ENCODE peak calls at places on chromosomes 13 and 19, in eight cellular contexts. One of them, this sample, is unnamed.

GRCh38 chr13:53439439-53440225 is 411.0 kb downstream of the OLFM4 start:
- DNase-seq in suprapubic skin: no peak
- DNase-seq in Caco-2: no peak
- DNase-seq in thoracic aorta: no peak
- DNase-seq in sigmoid colon: no peak
- DNase-seq in uterus: no peak
- DNase-seq in pancreas: no peak
- DNase-seq in K562: no peak
- DNase-seq in this sample: no peak

GRCh38 chr13:99819962-99820361 is 151.6 kb downstream of the ZIC5 start:
- DNase-seq in suprapubic skin: no peak
- DNase-seq in Caco-2: peak; percentile 9
- DNase-seq in thoracic aorta: no peak
- DNase-seq in sigmoid colon: no peak
- DNase-seq in uterus: no peak
- DNase-seq in pancreas: no peak
- DNase-seq in K562: no peak
- DNase-seq in this sample: no peak

GRCh38 chr13:42355841-42356575 is 84.1 kb downstream of the AKAP11 start:
- DNase-seq in suprapubic skin: no peak
- DNase-seq in Caco-2: no peak
- DNase-seq in thoracic aorta: no peak
- DNase-seq in sigmoid colon: no peak
- DNase-seq in uterus: no peak
- DNase-seq in pancreas: no peak
- DNase-seq in K562: no peak
- DNase-seq in this sample: no peak

GRCh38 chr19:4633140-4633967 is 6.0 kb upstream of the TNFAIP8L1 start:
- DNase-seq in suprapubic skin: no peak
- DNase-seq in Caco-2: peak; percentile 73
- DNase-seq in thoracic aorta: no peak
- DNase-seq in sigmoid colon: peak; percentile 79
- DNase-seq in uterus: no peak
- DNase-seq in pancreas: peak; percentile 68
- DNase-seq in K562: peak; percentile 81
- DNase-seq in this sample: peak; percentile 70

GRCh38 chr13:101323601-101324000 is 92.7 kb downstream of the NALCN start:
- DNase-seq in suprapubic skin: no peak
- DNase-seq in Caco-2: no peak
- DNase-seq in thoracic aorta: no peak
- DNase-seq in sigmoid colon: no peak
- DNase-seq in uterus: no peak
- DNase-seq in pancreas: no peak
- DNase-seq in K562: no peak
- DNase-seq in this sample: no peak

GRCh38 chr19:54403054-54403453 is 12.2 kb upstream of the TTYH1 start:
- DNase-seq in suprapubic skin: no peak
- DNase-seq in Caco-2: no peak
- DNase-seq in thoracic aorta: no peak
- DNase-seq in sigmoid colon: no peak
- DNase-seq in uterus: no peak
- DNase-seq in pancreas: no peak
- DNase-seq in K562: no peak
- DNase-seq in this sample: no peak

GRCh38 chr19:48511800-48512503 is at the start of gene LMTK3:
- DNase-seq in suprapubic skin: no peak
- DNase-seq in Caco-2: peak; percentile 43
- DNase-seq in thoracic aorta: no peak
- DNase-seq in sigmoid colon: no peak
- DNase-seq in uterus: no peak
- DNase-seq in pancreas: no peak
- DNase-seq in K562: peak; percentile 75
- DNase-seq in this sample: peak; percentile 74

GRCh38 chr19:41945135-41945766 is 13.9 kb downstream of the RABAC1 start:
- DNase-seq in suprapubic skin: no peak
- DNase-seq in Caco-2: no peak
- DNase-seq in thoracic aorta: no peak
- DNase-seq in sigmoid colon: no peak
- DNase-seq in uterus: no peak
- DNase-seq in pancreas: no peak
- DNase-seq in K562: no peak
- DNase-seq in this sample: no peak

GRCh38 chr13:59261928-59262488 is 901.7 kb downstream of the DIAPH3 start:
- DNase-seq in suprapubic skin: no peak
- DNase-seq in Caco-2: peak; percentile 17
- DNase-seq in thoracic aorta: no peak
- DNase-seq in sigmoid colon: no peak
- DNase-seq in uterus: no peak
- DNase-seq in pancreas: no peak
- DNase-seq in K562: no peak
- DNase-seq in this sample: no peak

GRCh38 chr19:30669329-30670010 is 297.3 kb downstream of the ZNF536 start:
- DNase-seq in suprapubic skin: peak; percentile 79
- DNase-seq in Caco-2: peak; percentile 67
- DNase-seq in thoracic aorta: no peak
- DNase-seq in sigmoid colon: peak; percentile 75
- DNase-seq in uterus: peak; percentile 81
- DNase-seq in pancreas: peak; percentile 81
- DNase-seq in K562: peak; percentile 61
- DNase-seq in this sample: peak; percentile 75

GRCh38 chr13:100511422-100511821 is 77.2 kb downstream of the GGACT start:
- DNase-seq in suprapubic skin: no peak
- DNase-seq in Caco-2: no peak
- DNase-seq in thoracic aorta: no peak
- DNase-seq in sigmoid colon: no peak
- DNase-seq in uterus: no peak
- DNase-seq in pancreas: no peak
- DNase-seq in K562: no peak
- DNase-seq in this sample: no peak

GRCh38 chr13:113121183-113121927 is 1.2 kb upstream of the F10 start:
- DNase-seq in suprapubic skin: no peak
- DNase-seq in Caco-2: no peak
- DNase-seq in thoracic aorta: no peak
- DNase-seq in sigmoid colon: no peak
- DNase-seq in uterus: no peak
- DNase-seq in pancreas: no peak
- DNase-seq in K562: no peak
- DNase-seq in this sample: no peak

GRCh38 chr19:18967358-18968146 is 26.5 kb upstream of the HOMER3 start:
- DNase-seq in suprapubic skin: peak; percentile 91
- DNase-seq in Caco-2: no peak
- DNase-seq in thoracic aorta: peak; percentile 7
- DNase-seq in sigmoid colon: peak; percentile 86
- DNase-seq in uterus: peak; percentile 66
- DNase-seq in pancreas: no peak
- DNase-seq in K562: no peak
- DNase-seq in this sample: peak; percentile 15

GRCh38 chr19:57105976-57106610 is 13.7 kb upstream of the USP29 start:
- DNase-seq in suprapubic skin: no peak
- DNase-seq in Caco-2: no peak
- DNase-seq in thoracic aorta: no peak
- DNase-seq in sigmoid colon: peak; percentile 43
- DNase-seq in uterus: no peak
- DNase-seq in pancreas: no peak
- DNase-seq in K562: no peak
- DNase-seq in this sample: no peak

GRCh38 chr13:22936228-22936627 is 244.6 kb upstream of the SGCG start:
- DNase-seq in suprapubic skin: no peak
- DNase-seq in Caco-2: no peak
- DNase-seq in thoracic aorta: no peak
- DNase-seq in sigmoid colon: no peak
- DNase-seq in uterus: no peak
- DNase-seq in pancreas: no peak
- DNase-seq in K562: no peak
- DNase-seq in this sample: no peak

DNA sequence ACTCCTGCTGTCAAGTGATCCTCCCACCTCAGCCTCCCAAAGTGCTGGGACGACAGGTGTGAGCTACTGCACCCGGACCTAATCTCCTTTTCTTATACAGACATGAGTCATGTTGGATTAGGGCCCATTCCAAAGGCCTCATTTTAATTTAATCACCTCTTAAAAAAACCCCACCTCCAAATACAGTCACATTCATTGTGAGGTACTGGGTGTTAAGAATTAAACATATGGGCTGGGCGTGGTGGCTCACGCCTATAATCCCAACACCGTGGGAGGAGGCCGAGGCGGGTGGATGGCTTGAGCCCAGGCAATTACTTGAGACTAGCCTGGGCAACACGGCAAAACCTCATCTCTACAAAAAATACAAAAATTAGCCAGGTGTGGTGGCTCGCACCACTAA is 46.6 kb downstream of the PIN1 start:
- DNase-seq in suprapubic skin: no peak
- DNase-seq in Caco-2: no peak
- DNase-seq in thoracic aorta: no peak
- DNase-seq in sigmoid colon: no peak
- DNase-seq in uterus: no peak
- DNase-seq in pancreas: no peak
- DNase-seq in K562: no peak
- DNase-seq in this sample: no peak
- H3K4me1 ChIP-seq in suprapubic skin: no peaks in the 10 kb centered on the region
- H3K4me1 ChIP-seq in Caco-2: no peaks in the 10 kb centered on the region
- H3K4me1 ChIP-seq in thoracic aorta: peaks cover 5% of the 10 kb centered on the region
- H3K4me1 ChIP-seq in sigmoid colon: no peaks in the 10 kb centered on the region
- H3K4me1 ChIP-seq in uterus: no peaks in the 10 kb centered on the region
- H3K4me1 ChIP-seq in pancreas: no peaks in the 10 kb centered on the region
- H3K4me1 ChIP-seq in K562: no peaks in the 10 kb centered on the region
- H3K4me1 ChIP-seq in this sample: peaks cover 5% of the 10 kb centered on the region

DNA sequence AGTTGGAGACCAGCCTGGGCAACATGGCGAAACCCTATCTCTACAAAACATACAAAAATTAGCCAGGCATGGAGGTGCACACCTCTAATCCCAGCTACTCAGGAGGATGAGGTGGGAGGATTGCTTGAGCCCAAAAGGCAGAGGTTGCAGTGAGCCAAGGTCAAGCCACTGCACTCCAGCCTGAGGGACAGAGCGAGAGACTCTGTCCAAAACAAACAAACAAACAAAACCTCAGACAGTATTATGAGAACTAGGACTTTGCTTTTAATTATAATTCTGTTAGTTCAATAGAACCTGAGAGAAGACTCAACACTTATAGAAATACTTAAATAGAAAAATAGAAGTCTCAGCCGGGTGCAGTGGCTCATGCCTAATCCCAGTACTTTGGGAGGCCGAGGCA is 31.1 kb upstream of the TPM4 start:
- DNase-seq in suprapubic skin: no peak
- DNase-seq in Caco-2: no peak
- DNase-seq in thoracic aorta: no peak
- DNase-seq in sigmoid colon: no peak
- DNase-seq in uterus: no peak
- DNase-seq in pancreas: no peak
- DNase-seq in K562: no peak
- DNase-seq in this sample: no peak
- H3K4me1 ChIP-seq in suprapubic skin: peaks cover 12% of the 10 kb centered on the region
- H3K4me1 ChIP-seq in Caco-2: no peaks in the 10 kb centered on the region
- H3K4me1 ChIP-seq in thoracic aorta: peaks cover 13% of the 10 kb centered on the region
- H3K4me1 ChIP-seq in sigmoid colon: peaks cover 12% of the 10 kb centered on the region
- H3K4me1 ChIP-seq in uterus: no peaks in the 10 kb centered on the region
- H3K4me1 ChIP-seq in pancreas: no peaks in the 10 kb centered on the region
- H3K4me1 ChIP-seq in K562: peaks cover 5% of the 10 kb centered on the region
- H3K4me1 ChIP-seq in this sample: peaks cover 17% of the 10 kb centered on the region

GRCh38 chr19:45311640-45312039 is 11.0 kb downstream of the CKM start:
- DNase-seq in suprapubic skin: no peak
- DNase-seq in Caco-2: no peak
- DNase-seq in thoracic aorta: no peak
- DNase-seq in sigmoid colon: no peak
- DNase-seq in uterus: no peak
- DNase-seq in pancreas: no peak
- DNase-seq in K562: no peak
- DNase-seq in this sample: no peak
- H3K4me1 ChIP-seq in suprapubic skin: peaks cover 4% of the 10 kb centered on the region
- H3K4me1 ChIP-seq in Caco-2: no peaks in the 10 kb centered on the region
- H3K4me1 ChIP-seq in thoracic aorta: no peaks in the 10 kb centered on the region
- H3K4me1 ChIP-seq in sigmoid colon: peaks cover 8% of the 10 kb centered on the region
- H3K4me1 ChIP-seq in uterus: no peaks in the 10 kb centered on the region
- H3K4me1 ChIP-seq in pancreas: no peaks in the 10 kb centered on the region
- H3K4me1 ChIP-seq in K562: peaks cover 26% of the 10 kb centered on the region
- H3K4me1 ChIP-seq in this sample: no peaks in the 10 kb centered on the region

GRCh38 chr19:28522545-28522922 is 690.4 kb downstream of the UQCRFS1 start:
- DNase-seq in suprapubic skin: no peak
- DNase-seq in Caco-2: no peak
- DNase-seq in thoracic aorta: no peak
- DNase-seq in sigmoid colon: no peak
- DNase-seq in uterus: no peak
- DNase-seq in pancreas: no peak
- DNase-seq in K562: peak; percentile 66
- DNase-seq in this sample: no peak
- H3K4me1 ChIP-seq in suprapubic skin: no peaks in the 10 kb centered on the region
- H3K4me1 ChIP-seq in Caco-2: no peaks in the 10 kb centered on the region
- H3K4me1 ChIP-seq in thoracic aorta: no peaks in the 10 kb centered on the region
- H3K4me1 ChIP-seq in sigmoid colon: no peaks in the 10 kb centered on the region
- H3K4me1 ChIP-seq in uterus: no peaks in the 10 kb centered on the region
- H3K4me1 ChIP-seq in pancreas: no peaks in the 10 kb centered on the region
- H3K4me1 ChIP-seq in K562: peaks cover 14% of the 10 kb centered on the region
- H3K4me1 ChIP-seq in this sample: no peaks in the 10 kb centered on the region

DNA sequence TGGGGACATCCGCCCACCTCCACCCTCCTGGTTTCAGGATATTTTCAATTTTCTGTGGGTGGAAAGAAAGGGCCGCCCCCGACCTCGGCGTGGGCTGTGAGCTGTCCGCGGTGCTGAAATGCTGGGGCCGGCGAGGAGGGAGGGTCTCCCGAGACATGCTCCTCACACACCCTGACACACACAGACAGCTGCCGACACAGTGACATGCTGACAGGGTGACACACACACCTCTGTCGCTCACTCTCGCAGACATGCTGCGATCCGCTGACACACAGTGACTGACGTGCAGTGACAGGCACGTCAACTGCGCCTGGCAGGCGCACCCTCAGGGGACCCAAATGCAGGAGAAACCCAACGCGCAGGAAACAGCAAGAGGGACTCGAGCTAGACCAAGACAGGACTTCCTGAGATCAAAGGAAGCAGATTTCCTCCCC is 25.1 kb upstream of the MEIS3 start:
- DNase-seq in suprapubic skin: no peak
- DNase-seq in Caco-2: peak; percentile 63
- DNase-seq in thoracic aorta: no peak
- DNase-seq in sigmoid colon: no peak
- DNase-seq in uterus: no peak
- DNase-seq in pancreas: no peak
- DNase-seq in K562: peak; percentile 66
- DNase-seq in this sample: no peak
- H3K4me1 ChIP-seq in suprapubic skin: peaks cover 26% of the 10 kb centered on the region
- H3K4me1 ChIP-seq in Caco-2: no peaks in the 10 kb centered on the region
- H3K4me1 ChIP-seq in thoracic aorta: peaks cover 7% of the 10 kb centered on the region
- H3K4me1 ChIP-seq in sigmoid colon: peaks cover 27% of the 10 kb centered on the region
- H3K4me1 ChIP-seq in uterus: peaks cover 11% of the 10 kb centered on the region
- H3K4me1 ChIP-seq in pancreas: no peaks in the 10 kb centered on the region
- H3K4me1 ChIP-seq in K562: peaks cover 39% of the 10 kb centered on the region
- H3K4me1 ChIP-seq in this sample: peaks cover 4% of the 10 kb centered on the region

DNA sequence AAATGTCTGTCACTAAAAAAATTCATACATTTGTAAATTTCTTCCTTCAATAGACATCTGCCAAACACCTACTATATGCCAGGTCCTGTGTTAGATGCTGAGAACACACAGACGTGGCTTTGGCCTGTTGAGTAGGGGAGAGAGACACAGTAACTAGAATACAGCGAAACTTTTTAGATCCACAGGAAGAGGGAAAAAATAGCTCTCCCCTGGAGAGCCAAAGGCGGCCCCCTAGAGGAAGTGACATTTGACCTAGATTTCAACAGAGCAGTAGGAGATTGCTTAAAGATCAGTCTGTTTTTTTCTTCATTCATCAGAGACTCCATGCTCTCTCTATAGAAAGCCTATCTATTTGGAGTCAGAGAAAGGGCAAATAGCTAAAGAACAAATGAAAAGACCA is 11.3 kb downstream of the LCP1 start:
- DNase-seq in suprapubic skin: no peak
- DNase-seq in Caco-2: no peak
- DNase-seq in thoracic aorta: no peak
- DNase-seq in sigmoid colon: no peak
- DNase-seq in uterus: no peak
- DNase-seq in pancreas: no peak
- DNase-seq in K562: no peak
- DNase-seq in this sample: no peak
- H3K4me1 ChIP-seq in suprapubic skin: peaks cover 24% of the 10 kb centered on the region
- H3K4me1 ChIP-seq in Caco-2: no peaks in the 10 kb centered on the region
- H3K4me1 ChIP-seq in thoracic aorta: no peaks in the 10 kb centered on the region
- H3K4me1 ChIP-seq in sigmoid colon: peaks cover 8% of the 10 kb centered on the region
- H3K4me1 ChIP-seq in uterus: no peaks in the 10 kb centered on the region
- H3K4me1 ChIP-seq in pancreas: no peaks in the 10 kb centered on the region
- H3K4me1 ChIP-seq in K562: peaks cover 3% of the 10 kb centered on the region
- H3K4me1 ChIP-seq in this sample: peaks cover 16% of the 10 kb centered on the region